ENCODE peak calls at places on chromosomes 5 and 9, in five cellular contexts. L is SW480; W is CD4-positive, CD25-positive, alpha-beta regulatory T cell; E is activated naive CD4-positive, alpha-beta T cell treated with anti-CD3 and anti-CD28 coated beads, Interleukin-2, amount 50 U/mL, for 72 hours; D is NCI-H2081. Z is an unnamed sample.

GRCh38 chr5:136192526-136193395 is at the start of gene SMIM32:
- DNase-seq in L (peak), W (no peak), E (no peak), D (peak), Z (no peak)

GRCh38 chr9:29297592-29297991 is 1724.3 kb upstream of the C9orf72 start:
- DNase-seq in L (no peak), W (no peak), E (no peak), D (no peak), Z (no peak)

GRCh38 chr5:134138416-134139376 is 24.2 kb downstream of the TCF7 start:
- DNase-seq in L (no peak), W (no peak), E (peak), D (no peak), Z (peak)

GRCh38 chr9:126781717-126782388 is 23.0 kb upstream of the ZBTB43 start:
- DNase-seq in L (peak), W (peak), E (peak), D (peak), Z (peak)

GRCh38 chr9:34363619-34364351 is 12.9 kb downstream of the MYORG start:
- DNase-seq in L (no peak), W (no peak), E (no peak), D (no peak), Z (no peak)

GRCh38 chr9:119365291-119366027 is 3.8 kb downstream of the BRINP1 start:
- DNase-seq in L (peak), W (no peak), E (no peak), D (peak), Z (no peak)

GRCh38 chr9:91047993-91048607 is 246.5 kb downstream of the SYK start:
- DNase-seq in L (no peak), W (no peak), E (peak), D (no peak), Z (no peak)

GRCh38 chr9:136011703-136012496 is 50.7 kb upstream of the UBAC1 start:
- DNase-seq in L (no peak), W (no peak), E (no peak), D (no peak), Z (peak)

GRCh38 chr5:36703245-36703860 is 96.9 kb downstream of the SLC1A3 start:
- DNase-seq in L (no peak), W (no peak), E (no peak), D (no peak), Z (no peak)

GRCh38 chr9:132410642-132411041 is 631 bp downstream of the CFAP77 start:
- DNase-seq in L (peak), W (peak), E (no peak), D (no peak), Z (no peak)

GRCh38 chr9:133946840-133947486 is 45.2 kb downstream of the VAV2 start:
- DNase-seq in L (no peak), W (no peak), E (no peak), D (no peak), Z (no peak)

GRCh38 chr5:6527749-6528455 is 79.2 kb downstream of the UBE2QL1 start:
- DNase-seq in L (no peak), W (no peak), E (peak), D (peak), Z (no peak)

GRCh38 chr5:150512368-150512747 is 4.4 kb downstream of the NDST1 start:
- DNase-seq in L (no peak), W (no peak), E (no peak), D (no peak), Z (no peak)

GRCh38 chr9:91131433-91131839 is 230.3 kb downstream of the AUH start:
- DNase-seq in L (peak), W (peak), E (peak), D (no peak), Z (peak)

GRCh38 chr9:80994892-80995291 is 694.5 kb downstream of the TLE1 start:
- DNase-seq in L (no peak), W (no peak), E (no peak), D (no peak), Z (no peak)

GRCh38 chr5:115661156-115661555 is 35.3 kb upstream of the TMED7 start:
- DNase-seq in L (no peak), W (no peak), E (no peak), D (no peak), Z (no peak)

GRCh38 chr5:40437452-40437861 is 242.3 kb upstream of the PTGER4 start:
- DNase-seq in L (peak), W (peak), E (peak), D (no peak), Z (no peak)

GRCh38 chr9:133127340-133127981 is 6.4 kb upstream of the RALGDS start:
- DNase-seq in L (peak), W (peak), E (no peak), D (no peak), Z (no peak)

GRCh38 chr5:67203701-67204074 is 7.1 kb upstream of the CD180 start:
- DNase-seq in L (no peak), W (no peak), E (no peak), D (no peak), Z (no peak)

GRCh38 chr9:88741335-88741734 is 206.4 kb downstream of the NXNL2 start:
- DNase-seq in L (peak), W (no peak), E (no peak), D (no peak), Z (no peak)

GRCh38 chr9:121748727-121749546 is 97.5 kb downstream of the DAB2IP start:
- DNase-seq in L (peak), W (no peak), E (no peak), D (no peak), Z (no peak)

GRCh38 chr9:121648799-121649198 is 2.6 kb upstream of the DAB2IP start:
- DNase-seq in L (no peak), W (no peak), E (no peak), D (no peak), Z (no peak)

GRCh38 chr5:158154226-158155005 is 295.5 kb upstream of the CLINT1 start:
- DNase-seq in L (no peak), W (no peak), E (no peak), D (no peak), Z (no peak)

GRCh38 chr5:135343417-135343816 is 55.6 kb downstream of the MACROH2A1 start:
- DNase-seq in L (peak), W (no peak), E (no peak), D (no peak), Z (no peak)

GRCh38 chr5:172932313-172933017 is 26.8 kb upstream of the RPL26L1 start:
- DNase-seq in L (peak), W (peak), E (peak), D (peak), Z (peak)

GRCh38 chr5:180639743-180640300 is 9.6 kb downstream of the FLT4 start:
- DNase-seq in L (no peak), W (no peak), E (peak), D (no peak), Z (peak)

GRCh38 chr9:6907772-6908381 is 150.1 kb downstream of the KDM4C start:
- DNase-seq in L (no peak), W (no peak), E (no peak), D (peak), Z (no peak)

GRCh38 chr5:165185726-165186125 is 1680.3 kb downstream of the MAT2B start:
- DNase-seq in L (no peak), W (no peak), E (no peak), D (no peak), Z (no peak)